ENCODE peak calls at places on chromosome 15, in seven cellular contexts. Y is AG08396, G is ovary, E is astrocyte of the hippocampus, J is mucosa of gallbladder, O is T-helper 2 cell, D is HepG2. N is an unnamed sample.

GRCh38 chr15:71182522-71182921 is 67.3 kb downstream of the THSD4 start:
- DNase-seq in Y (no peak), G (no peak), E (no peak), J (no peak), O (no peak), D (no peak), N (no peak)

GRCh38 chr15:101003076-101003475 is 83.9 kb downstream of the LRRK1 start:
- DNase-seq in Y (no peak), G (no peak), E (no peak), J (no peak), O (no peak), D (no peak), N (no peak)

GRCh38 chr15:48547305-48547704 is 98.2 kb downstream of the FBN1 start:
- DNase-seq in Y (no peak), G (no peak), E (peak), J (no peak), O (no peak), D (no peak), N (no peak)

GRCh38 chr15:56428821-56429458 is 36.0 kb downstream of the MNS1 start:
- DNase-seq in Y (peak), G (no peak), E (peak), J (no peak), O (no peak), D (peak), N (peak)

GRCh38 chr15:62059818-62060115 is 480 bp downstream of the VPS13C start:
- DNase-seq in Y (peak), G (peak), E (peak), J (peak), O (peak), D (peak), N (no peak)

GRCh38 chr15:50883903-50884302 is 24.6 kb upstream of the AP4E1 start:
- DNase-seq in Y (no peak), G (no peak), E (peak), J (no peak), O (no peak), D (no peak), N (no peak)

GRCh38 chr15:34757262-34757661 is 2.5 kb upstream of the GJD2 start:
- DNase-seq in Y (no peak), G (no peak), E (no peak), J (no peak), O (no peak), D (no peak), N (no peak)

GRCh38 chr15:60548101-60548500 is 69.2 kb upstream of the ICE2 start:
- DNase-seq in Y (no peak), G (no peak), E (no peak), J (no peak), O (no peak), D (no peak), N (no peak)

GRCh38 chr15:82177291-82178010 is 85.1 kb downstream of the EFL1 start:
- DNase-seq in Y (peak), G (no peak), E (peak), J (no peak), O (no peak), D (no peak), N (no peak)

GRCh38 chr15:92140802-92141201 is 252.9 kb upstream of the ST8SIA2 start:
- DNase-seq in Y (no peak), G (no peak), E (peak), J (no peak), O (no peak), D (no peak), N (no peak)

GRCh38 chr15:67761343-67761742 is 64.0 kb upstream of the SKOR1 start:
- DNase-seq in Y (no peak), G (no peak), E (no peak), J (no peak), O (no peak), D (peak), N (no peak)

GRCh38 chr15:45914425-45914824 is 279.6 kb downstream of the SQOR start:
- DNase-seq in Y (no peak), G (no peak), E (no peak), J (no peak), O (no peak), D (no peak), N (no peak)

GRCh38 chr15:97615114-97615513 is 345.4 kb upstream of the ARRDC4 start:
- DNase-seq in Y (no peak), G (no peak), E (no peak), J (no peak), O (no peak), D (no peak), N (no peak)

GRCh38 chr15:69300129-69300588 is 1.4 kb downstream of the PAQR5 start:
- DNase-seq in Y (no peak), G (no peak), E (peak), J (peak), O (no peak), D (no peak), N (peak)

GRCh38 chr15:91589360-91589759 is 264.1 kb upstream of the SLCO3A1 start:
- DNase-seq in Y (no peak), G (no peak), E (no peak), J (no peak), O (no peak), D (peak), N (no peak)